ENCODE peak calls at places on chromosome 19, in four cellular contexts. One of them, this sample, is unnamed. For H3K9me3, the result is how much of the 10 kb centered on the place peaks cover.

GRCh38 chr19:45771331-45771933 is 2.4 kb upstream of the SIX5 start:
- DNase-seq in heart left ventricle: peak
- DNase-seq in OCI-LY7: no peak
- DNase-seq in A549: no peak
- DNase-seq in this sample: no peak

GRCh38 chr19:49689133-49690072 is at the start of gene ADM5:
- DNase-seq in heart left ventricle: peak
- DNase-seq in OCI-LY7: no peak
- DNase-seq in A549: no peak
- DNase-seq in this sample: peak

GRCh38 chr19:1241417-1242095 is at the start of gene ATP5F1D:
- DNase-seq in heart left ventricle: peak
- DNase-seq in OCI-LY7: peak
- DNase-seq in A549: peak
- DNase-seq in this sample: peak

GRCh38 chr19:5361407-5361806 is 20.8 kb upstream of the PTPRS start:
- DNase-seq in heart left ventricle: no peak
- DNase-seq in OCI-LY7: no peak
- DNase-seq in A549: no peak
- DNase-seq in this sample: no peak

GRCh38 chr19:30666301-30666803 is 294.2 kb downstream of the ZNF536 start:
- DNase-seq in heart left ventricle: no peak
- DNase-seq in OCI-LY7: peak
- DNase-seq in A549: peak
- DNase-seq in this sample: peak

GRCh38 chr19:38015216-38015615 is 108.2 kb downstream of the SIPA1L3 start:
- DNase-seq in heart left ventricle: no peak
- DNase-seq in OCI-LY7: no peak
- DNase-seq in A549: no peak
- DNase-seq in this sample: no peak

GRCh38 chr19:35039881-35040456 is 1.6 kb upstream of the HPN start:
- DNase-seq in heart left ventricle: no peak
- DNase-seq in OCI-LY7: no peak
- DNase-seq in A549: no peak
- DNase-seq in this sample: no peak

GRCh38 chr19:33440241-33440640 is 66.7 kb downstream of the CEBPG start:
- DNase-seq in heart left ventricle: peak
- DNase-seq in OCI-LY7: no peak
- DNase-seq in A549: no peak
- DNase-seq in this sample: no peak

GRCh38 chr19:39397360-39398296 is 6.5 kb downstream of the MED29 start:
- DNase-seq in heart left ventricle: peak
- DNase-seq in OCI-LY7: peak
- DNase-seq in A549: peak
- DNase-seq in this sample: peak

GRCh38 chr19:33302974-33303790 is 848 bp upstream of the CEBPA start:
- DNase-seq in heart left ventricle: peak
- DNase-seq in OCI-LY7: peak
- DNase-seq in A549: peak
- DNase-seq in this sample: no peak

GRCh38 chr19:45960595-45961235 is 12.9 kb downstream of the NOVA2 start:
- DNase-seq in heart left ventricle: no peak
- DNase-seq in OCI-LY7: no peak
- DNase-seq in A549: no peak
- DNase-seq in this sample: no peak

GRCh38 chr19:50693064-50693975 is 26.3 kb downstream of the SHANK1 start:
- DNase-seq in heart left ventricle: no peak
- DNase-seq in OCI-LY7: no peak
- DNase-seq in A549: no peak
- DNase-seq in this sample: no peak

GRCh38 chr19:8363803-8364771 is at the start of gene ANGPTL4:
- DNase-seq in heart left ventricle: peak
- DNase-seq in OCI-LY7: no peak
- DNase-seq in A549: peak
- DNase-seq in this sample: no peak

GRCh38 chr19:821976-822773 is 420 bp upstream of the PLPPR3 start:
- DNase-seq in heart left ventricle: no peak
- DNase-seq in OCI-LY7: no peak
- DNase-seq in A549: no peak
- DNase-seq in this sample: no peak

GRCh38 chr19:55581145-55581827 is 638 bp upstream of the ZNF579 start:
- DNase-seq in heart left ventricle: no peak
- DNase-seq in OCI-LY7: no peak
- DNase-seq in A549: peak
- DNase-seq in this sample: no peak

GRCh38 chr19:1871140-1871597 is 7.8 kb upstream of the KLF16 start:
- DNase-seq in heart left ventricle: no peak
- DNase-seq in OCI-LY7: no peak
- DNase-seq in A549: no peak
- DNase-seq in this sample: no peak

GRCh38 chr19:52724701-52725514 is 9.9 kb downstream of the ZNF611 start:
- DNase-seq in heart left ventricle: no peak
- DNase-seq in OCI-LY7: no peak
- DNase-seq in A549: no peak
- DNase-seq in this sample: no peak

GRCh38 chr19:40716031-40716654 is 543 bp downstream of the COQ8B start:
- DNase-seq in heart left ventricle: no peak
- DNase-seq in OCI-LY7: peak
- DNase-seq in A549: peak
- DNase-seq in this sample: peak
- TF ChIP-seq CTCF in heart left ventricle: no peak
- TF ChIP-seq CTCF in OCI-LY7: no peak
- TF ChIP-seq CTCF in A549: no peak
- TF ChIP-seq CTCF in this sample: no peak

GRCh38 chr19:11418518-11419506 is at the start of gene RGL3:
- DNase-seq in heart left ventricle: peak
- DNase-seq in OCI-LY7: no peak
- DNase-seq in A549: no peak
- DNase-seq in this sample: no peak

GRCh38 chr19:11421607-11422098 is 2.5 kb upstream of the RGL3 start:
- DNase-seq in heart left ventricle: peak
- DNase-seq in OCI-LY7: peak
- DNase-seq in A549: peak
- DNase-seq in this sample: no peak

GRCh38 chr19:11420894-11421606 is 1.9 kb upstream of the RGL3 start:
- DNase-seq in heart left ventricle: peak
- DNase-seq in OCI-LY7: no peak
- DNase-seq in A549: no peak
- DNase-seq in this sample: no peak

GRCh38 chr19:11422163-11423068 is 3.3 kb upstream of the RGL3 start:
- DNase-seq in heart left ventricle: peak
- DNase-seq in OCI-LY7: peak
- DNase-seq in A549: peak
- DNase-seq in this sample: peak

GRCh38 chr19:11420429-11420893 is 1.3 kb upstream of the RGL3 start:
- DNase-seq in heart left ventricle: peak
- DNase-seq in OCI-LY7: no peak
- DNase-seq in A549: no peak
- DNase-seq in this sample: no peak
- H3K27ac ChIP-seq in heart left ventricle: peak
- H3K27ac ChIP-seq in OCI-LY7: no peak
- H3K27ac ChIP-seq in A549: no peak
- H3K27ac ChIP-seq in this sample: no peak

DNA sequence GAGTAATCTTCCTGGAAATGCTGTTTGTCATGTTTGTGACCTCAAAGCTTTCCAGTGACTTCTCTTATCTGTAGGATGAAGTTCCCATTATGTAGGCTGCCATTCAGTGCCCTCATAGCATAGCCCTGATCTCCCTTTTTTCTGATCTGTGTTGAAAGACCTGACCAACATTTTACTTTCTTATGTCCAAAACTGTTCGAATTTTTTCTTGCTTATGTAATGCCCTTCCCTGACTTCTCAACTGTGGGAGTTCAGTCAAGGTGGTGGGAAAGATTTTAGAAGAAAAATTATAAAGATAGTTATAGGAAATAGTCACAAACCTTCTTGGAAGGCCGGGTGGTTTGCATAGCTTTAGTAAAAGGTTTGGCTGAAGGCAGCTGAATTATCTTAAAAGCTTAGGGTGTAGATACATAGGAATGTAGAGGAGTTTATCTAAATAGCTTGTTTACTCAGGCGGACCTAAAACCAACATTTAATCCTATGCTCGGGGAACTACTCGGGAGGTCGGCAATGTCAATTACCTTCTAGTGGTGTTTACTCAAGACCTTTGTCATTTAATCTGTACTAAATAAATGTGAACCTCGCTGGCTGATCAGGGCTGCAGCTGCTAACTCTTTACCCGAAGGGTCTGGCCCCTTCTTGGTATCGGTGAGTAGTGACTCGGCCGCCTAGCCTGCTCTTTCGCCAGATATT is 44.3 kb downstream of the PSG3 start:
- DNase-seq in heart left ventricle: no peak
- DNase-seq in OCI-LY7: no peak
- DNase-seq in A549: peak
- DNase-seq in this sample: no peak
- H3K9me3 ChIP-seq in heart left ventricle: under half
- H3K9me3 ChIP-seq in OCI-LY7: under half
- H3K9me3 ChIP-seq in A549: under half
- H3K9me3 ChIP-seq in this sample: under half

DNA sequence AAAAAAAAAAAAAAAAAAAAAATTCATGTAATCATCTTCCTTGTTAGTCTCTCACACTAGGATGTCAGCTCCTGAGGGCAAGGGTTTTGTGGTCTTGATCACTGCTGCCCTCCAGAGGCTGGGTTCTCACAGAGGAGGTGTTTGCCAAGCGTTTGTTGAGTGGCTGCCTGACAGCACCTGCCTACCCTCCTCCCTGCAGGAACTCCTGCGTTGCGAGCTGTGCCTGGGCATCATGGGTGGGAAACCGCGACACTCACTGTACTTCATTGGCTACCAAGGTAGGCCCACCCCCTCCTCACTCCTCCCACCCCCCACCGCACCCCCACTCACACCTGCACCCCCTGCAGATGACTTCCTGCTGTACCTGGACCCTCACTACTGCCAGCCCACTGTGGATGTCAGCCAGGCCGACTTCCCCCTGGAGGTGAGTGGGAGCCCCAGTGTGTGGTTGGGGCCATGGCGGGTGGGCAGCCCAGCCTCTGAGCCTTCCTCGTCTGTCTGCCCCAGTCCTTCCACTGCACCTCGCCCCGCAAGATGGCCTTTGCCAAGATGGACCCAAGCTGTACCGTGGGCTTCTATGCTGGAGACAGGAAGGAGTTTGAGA is 8.1 kb downstream of the ATG4D start:
- DNase-seq in heart left ventricle: no peak
- DNase-seq in OCI-LY7: peak
- DNase-seq in A549: peak
- DNase-seq in this sample: no peak
- TF ChIP-seq CTCF in heart left ventricle: peak
- TF ChIP-seq CTCF in OCI-LY7: peak
- TF ChIP-seq CTCF in A549: no peak
- TF ChIP-seq CTCF in this sample: no peak

GRCh38 chr19:43760941-43761340 is 6.2 kb upstream of the SMG9 start:
- DNase-seq in heart left ventricle: no peak
- DNase-seq in OCI-LY7: no peak
- DNase-seq in A549: no peak
- DNase-seq in this sample: no peak

GRCh38 chr19:43755256-43755801 is 567 bp upstream of the SMG9 start:
- DNase-seq in heart left ventricle: peak
- DNase-seq in OCI-LY7: peak
- DNase-seq in A549: peak
- DNase-seq in this sample: peak

GRCh38 chr19:43763473-43763939 is 8.7 kb upstream of the SMG9 start:
- DNase-seq in heart left ventricle: no peak
- DNase-seq in OCI-LY7: no peak
- DNase-seq in A549: no peak
- DNase-seq in this sample: no peak

GRCh38 chr19:43762814-43763213 is 8.1 kb upstream of the SMG9 start:
- DNase-seq in heart left ventricle: no peak
- DNase-seq in OCI-LY7: no peak
- DNase-seq in A549: no peak
- DNase-seq in this sample: no peak

DNA sequence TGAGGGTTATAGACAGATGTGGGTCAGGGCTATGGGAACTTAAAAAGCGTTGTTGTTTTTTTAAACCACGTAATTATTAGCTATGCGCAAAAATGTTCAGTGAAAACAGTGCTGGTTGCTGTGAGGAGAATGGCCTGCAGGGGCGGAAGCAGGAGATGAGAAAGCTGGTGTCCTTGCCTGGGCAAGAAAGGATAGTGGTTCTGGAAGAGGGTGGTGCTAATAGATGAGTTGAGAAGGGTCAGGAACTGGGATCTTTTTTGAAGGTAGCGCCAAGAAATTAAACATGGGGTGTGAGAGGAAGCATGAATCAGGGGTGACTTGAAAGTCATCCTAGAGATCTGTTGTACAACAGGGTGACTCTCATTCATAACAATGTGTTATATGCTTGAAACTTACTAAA is 4.8 kb upstream of the SMG9 start:
- DNase-seq in heart left ventricle: no peak
- DNase-seq in OCI-LY7: peak
- DNase-seq in A549: peak
- DNase-seq in this sample: no peak
- H3K27ac ChIP-seq in heart left ventricle: no peak
- H3K27ac ChIP-seq in OCI-LY7: peak
- H3K27ac ChIP-seq in A549: peak
- H3K27ac ChIP-seq in this sample: no peak

This sample was measured in CD4-positive, alpha-beta T cell.